ENCODE peak calls at places on chromosomes 6 and 20, in four cellular contexts. K is lung, X is ascending aorta, Z is esophagus muscularis mucosa. D is an unnamed sample.

GRCh38 chr6:52416629-52417151 is 3.5 kb upstream of the EFHC1 start:
- DNase-seq in X (peak; percentile 61), Z (no peak), K (peak; percentile 43), D (no peak)

GRCh38 chr6:139539852-139540251 is 165.4 kb upstream of the CITED2 start:
- DNase-seq in K (peak; percentile 65), Z (no peak), X (peak; percentile 91), D (peak; percentile 82)

GRCh38 chr6:134637282-134637681 is 312.6 kb downstream of the ALDH8A1 start:
- DNase-seq in K (no peak), Z (no peak), X (no peak), D (no peak)

GRCh38 chr20:62357681-62358080 is 9.4 kb downstream of the LAMA5 start:
- DNase-seq in Z (no peak), K (no peak), X (no peak), D (no peak)

GRCh38 chr6:45187841-45188240 is 140.3 kb upstream of the RUNX2 start:
- DNase-seq in Z (no peak), X (no peak), K (no peak), D (no peak)

GRCh38 chr6:140029551-140029950 is 655.1 kb upstream of the CITED2 start:
- DNase-seq in Z (no peak), X (no peak), K (no peak), D (no peak)

GRCh38 chr20:53738039-53738944 is 144.7 kb upstream of the ZNF217 start:
- DNase-seq in X (no peak), K (peak; percentile 74), Z (no peak), D (peak; percentile 80)

GRCh38 chr6:134878136-134878535 is 71.8 kb downstream of the ALDH8A1 start:
- DNase-seq in X (no peak), Z (no peak), K (no peak), D (no peak)

GRCh38 chr20:58553841-58554240 is 38.6 kb upstream of the APCDD1L start:
- DNase-seq in K (no peak), X (peak; percentile 61), Z (no peak), D (peak; percentile 59)

GRCh38 chr6:79821859-79822258 is 125.5 kb downstream of the ELOVL4 start:
- DNase-seq in K (no peak), Z (no peak), X (no peak), D (no peak)

GRCh38 chr6:39037082-39037487 is 11.5 kb upstream of the GLP1R start:
- DNase-seq in K (no peak), Z (no peak), X (no peak), D (no peak)

GRCh38 chr20:64082821-64083379 is 1.3 kb downstream of the LKAAEAR1 start:
- DNase-seq in X (no peak), Z (no peak), K (no peak), D (no peak)

GRCh38 chr6:29522241-29522640 is 34.5 kb upstream of the MAS1L start:
- DNase-seq in K (no peak), Z (no peak), X (no peak), D (no peak)

GRCh38 chr6:1311400-1312192 is at the start of gene FOXQ1:
- DNase-seq in Z (no peak), K (peak; percentile 90), X (no peak), D (no peak)

GRCh38 chr20:38991814-38992593 is 29.9 kb downstream of the DHX35 start:
- DNase-seq in K (no peak), X (no peak), Z (no peak), D (no peak)

GRCh38 chr20:36235892-36236785 is at the start of gene AAR2:
- DNase-seq in Z (peak; percentile 93), X (peak; percentile 83), K (peak; percentile 82), D (peak; percentile 76)

GRCh38 chr20:3045042-3045815 is 623 bp upstream of the MRPS26 start:
- DNase-seq in X (peak; percentile 89), K (no peak), Z (peak; percentile 96), D (peak; percentile 89)

GRCh38 chr6:152068622-152069261 is 261.3 kb downstream of the ESR1 start:
- DNase-seq in Z (no peak), X (no peak), K (no peak), D (no peak)

GRCh38 chr20:9514461-9515210 is at the start of gene LAMP5:
- DNase-seq in Z (peak; percentile 91), K (no peak), X (no peak), D (no peak)

GRCh38 chr6:36682328-36683144 is 4.0 kb downstream of the CDKN1A start:
- DNase-seq in Z (no peak), K (peak; percentile 62), X (no peak), D (no peak)

GRCh38 chr6:72911463-72912153 is 289.7 kb downstream of the KCNQ5 start:
- DNase-seq in Z (no peak), K (no peak), X (no peak), D (no peak)

GRCh38 chr6:220312-220711 is 72.0 kb upstream of the DUSP22 start:
- DNase-seq in K (no peak), X (no peak), Z (no peak), D (no peak)
- H3K27ac ChIP-seq in K (no peak overlapping the region), X (no peak overlapping the region), Z (no peak overlapping the region), D (no peak overlapping the region)

GRCh38 chr20:33838035-33838864 is 27.1 kb downstream of the CHMP4B start:
- DNase-seq in K (no peak), Z (no peak), X (no peak), D (no peak)
- H3K27ac ChIP-seq in K (no peak overlapping the region), Z (no peak overlapping the region), X (no peak overlapping the region), D (no peak overlapping the region)

GRCh38 chr20:22489614-22490286 is 94.6 kb downstream of the FOXA2 start:
- DNase-seq in Z (peak; percentile 55), K (no peak), X (no peak), D (no peak)

GRCh38 chr20:22495172-22495571 is 89.2 kb downstream of the FOXA2 start:
- DNase-seq in Z (peak; percentile 66), K (no peak), X (no peak), D (no peak)

GRCh38 chr20:22492497-22492896 is 91.9 kb downstream of the FOXA2 start:
- DNase-seq in Z (peak; percentile 37), K (no peak), X (no peak), D (no peak)

GRCh38 chr20:22490287-22491187 is 93.8 kb downstream of the FOXA2 start:
- DNase-seq in Z (peak; percentile 72), X (no peak), K (peak; percentile 68), D (no peak)

DNA sequence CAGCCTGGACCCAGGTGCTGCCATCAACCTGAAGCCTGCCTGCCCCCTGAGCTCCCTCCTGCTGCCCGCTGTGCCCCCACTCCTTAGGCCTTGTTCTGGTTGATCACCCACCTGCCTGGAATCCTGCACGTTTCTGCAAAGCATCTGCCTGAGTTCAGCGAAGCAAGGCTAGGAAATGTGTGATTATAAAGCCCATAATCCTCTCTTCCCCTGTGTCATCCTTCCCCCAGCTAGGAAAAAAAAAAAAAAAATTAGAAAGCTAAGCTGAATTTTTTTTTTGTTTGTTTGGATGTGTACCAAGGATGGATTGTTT is 93.2 kb downstream of the FOXA2 start:
- DNase-seq in Z (peak; percentile 31), K (no peak), X (no peak), D (no peak)
- H3K27ac ChIP-seq in Z (no peak overlapping the region), K (peak overlapping the region; percentile 48), X (no peak overlapping the region), D (no peak overlapping the region)

GRCh38 chr6:20126789-20127653 is 85.2 kb downstream of the MBOAT1 start:
- DNase-seq in X (peak; percentile 78), Z (no peak), K (peak; percentile 54), D (peak; percentile 70)
- H3K27ac ChIP-seq in X (peak overlapping the region; percentile 20), Z (peak overlapping the region; percentile 31), K (peak overlapping the region; percentile 17), D (peak overlapping the region; percentile 35)

DNA sequence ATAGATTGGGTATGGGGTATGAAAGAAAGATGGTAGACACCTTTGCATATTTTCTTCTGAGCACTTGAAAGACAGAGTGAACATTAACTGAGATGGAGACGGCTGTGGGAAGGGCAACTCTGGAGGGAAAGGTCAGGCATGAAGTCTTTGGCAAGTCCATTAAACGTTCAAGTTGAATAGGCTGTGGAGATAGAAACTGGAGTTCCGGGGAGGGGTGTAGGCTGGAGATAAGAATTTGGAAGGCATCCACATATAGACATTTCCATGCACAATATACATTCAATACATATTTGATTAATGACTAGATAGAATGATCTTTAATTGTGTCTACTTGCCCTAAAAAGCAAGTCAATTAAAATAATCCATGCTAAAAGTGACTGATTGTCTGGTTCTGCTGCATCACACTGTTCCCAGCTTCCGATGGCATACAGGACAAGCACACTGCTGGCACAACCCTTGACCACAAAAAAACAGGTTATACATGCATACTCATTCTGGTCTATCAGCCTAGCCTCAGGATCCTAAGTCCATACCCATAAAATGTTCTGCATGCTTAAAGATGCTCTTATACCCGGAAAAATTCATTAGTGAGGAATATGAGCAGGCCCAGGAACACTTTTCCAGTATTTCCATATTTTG is 1.9 kb upstream of the MYLK4 start:
- DNase-seq in X (no peak), K (no peak), Z (no peak), D (no peak)
- H3K27ac ChIP-seq in X (no peak overlapping the region), K (no peak overlapping the region), Z (no peak overlapping the region), D (no peak overlapping the region)

GRCh38 chr20:4685923-4686221 is 35.8 kb upstream of the PRND start:
- DNase-seq in Z (no peak), X (no peak), K (no peak), D (no peak)

GRCh38 chr20:4682682-4683081 is 39.0 kb upstream of the PRND start:
- DNase-seq in Z (no peak), X (no peak), K (no peak), D (no peak)

GRCh38 chr20:4683261-4683660 is 38.4 kb upstream of the PRND start:
- DNase-seq in X (no peak), Z (no peak), K (no peak), D (no peak)

GRCh38 chr20:4681971-4682370 is 39.7 kb upstream of the PRND start:
- DNase-seq in X (no peak), K (no peak), Z (peak; percentile 66), D (no peak)

DNA sequence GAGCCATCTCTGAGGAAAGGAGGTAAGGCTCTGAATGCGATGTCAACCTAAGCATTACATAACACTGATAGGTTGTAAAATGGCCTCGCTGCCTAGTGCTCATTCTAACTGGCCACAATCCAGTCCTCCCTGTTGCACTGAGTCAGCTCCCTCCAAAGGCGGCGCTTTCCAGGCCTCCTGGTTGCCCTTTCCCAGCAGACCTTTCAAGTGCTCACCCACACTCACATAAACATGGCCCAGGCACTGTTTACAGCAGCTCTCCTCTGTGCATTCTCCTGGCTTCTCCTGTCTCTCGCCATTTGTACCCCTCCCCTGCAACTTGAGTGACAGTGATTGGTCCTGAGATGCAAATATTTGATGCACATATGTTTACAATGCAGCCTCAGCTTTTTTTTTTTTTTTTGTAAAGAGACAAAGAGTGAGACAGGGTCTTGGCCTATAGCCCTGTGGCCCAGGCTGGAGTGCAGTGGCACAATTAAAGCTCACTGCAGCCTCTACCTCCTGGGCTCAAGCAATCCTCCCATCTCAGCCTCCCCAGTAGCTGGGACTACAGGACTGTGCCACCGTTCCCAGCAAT is 36.8 kb upstream of the PRND start:
- DNase-seq in X (no peak), K (no peak), Z (peak; percentile 60), D (no peak)
- H3K27ac ChIP-seq in X (no peak overlapping the region), K (no peak overlapping the region), Z (peak overlapping the region; percentile 92), D (peak overlapping the region; percentile 98)

GRCh38 chr6:128519132-128519930 is 1.1 kb downstream of the PTPRK start:
- DNase-seq in K (peak; percentile 55), Z (no peak), X (peak; percentile 69), D (peak; percentile 63)

GRCh38 chr6:128517124-128517523 is 3.3 kb downstream of the PTPRK start:
- DNase-seq in Z (no peak), K (no peak), X (no peak), D (no peak)

GRCh38 chr6:128519931-128520435 is 416 bp downstream of the PTPRK start:
- DNase-seq in X (peak; percentile 78), K (peak; percentile 64), Z (no peak), D (peak; percentile 65)

GRCh38 chr6:128520436-128521301 is at the start of gene PTPRK:
- DNase-seq in Z (peak; percentile 96), X (peak; percentile 96), K (peak; percentile 92), D (peak; percentile 92)

GRCh38 chr6:128518531-128519131 is 1.8 kb downstream of the PTPRK start:
- DNase-seq in Z (no peak), K (no peak), X (no peak), D (no peak)
- H3K27ac ChIP-seq in Z (peak overlapping the region; percentile 91), K (peak overlapping the region; percentile 93), X (peak overlapping the region; percentile 92), D (peak overlapping the region; percentile 95)